ENCODE peak calls at places on chromosome 4, in eight cellular contexts. Z is heart right ventricle, O is HFF-Myc, G is psoas muscle, N is esophagus squamous epithelium, L is HCT116, W is cardiac fibroblast, E is glutamatergic neuron. D is an unnamed sample.

GRCh38 chr4:74097161-74097560 is 1.8 kb downstream of the CXCL2 start:
- DNase-seq in N (no peak), E (no peak), O (no peak), L (no peak), Z (no peak), W (peak; percentile 34), G (no peak), D (no peak)

GRCh38 chr4:15400911-15401671 is 26.7 kb upstream of the C1QTNF7 start:
- DNase-seq in Z (peak; percentile 40), O (peak; percentile 41), G (peak; percentile 50), W (peak; percentile 92), E (no peak), L (no peak), N (no peak), D (peak; percentile 48)

GRCh38 chr4:1210241-1210841 is 38.0 kb upstream of the SPON2 start:
- DNase-seq in E (peak; percentile 19), G (peak; percentile 9), Z (no peak), O (no peak), W (no peak), L (no peak), N (no peak), D (no peak)

GRCh38 chr4:19358015-19358414 is 893.7 kb upstream of the SLIT2 start:
- DNase-seq in E (no peak), G (no peak), W (peak; percentile 80), Z (no peak), N (no peak), O (no peak), L (no peak), D (no peak)

GRCh38 chr4:3318561-3319021 is 25.8 kb downstream of the RGS12 start:
- DNase-seq in L (no peak), O (no peak), G (no peak), W (no peak), E (no peak), N (no peak), Z (no peak), D (no peak)

GRCh38 chr4:172683016-172683415 is 485.6 kb upstream of the GALNT7 start:
- DNase-seq in N (no peak), O (no peak), G (no peak), Z (no peak), W (no peak), E (no peak), L (no peak), D (no peak)

GRCh38 chr4:176077561-176077960 is 11.9 kb downstream of the WDR17 start:
- DNase-seq in L (no peak), E (no peak), Z (no peak), N (no peak), O (no peak), W (no peak), G (no peak), D (no peak)

GRCh38 chr4:186942745-186943606 is 219.3 kb upstream of the FAT1 start:
- DNase-seq in L (no peak), Z (peak; percentile 36), N (no peak), W (peak; percentile 31), E (no peak), O (no peak), G (no peak), D (no peak)

GRCh38 chr4:88429401-88429800 is 27.5 kb upstream of the HERC5 start:
- DNase-seq in E (no peak), L (no peak), Z (no peak), N (no peak), W (no peak), O (no peak), G (no peak), D (no peak)

GRCh38 chr4:121256346-121256745 is 92.2 kb upstream of the TNIP3 start:
- DNase-seq in O (peak; percentile 78), W (peak; percentile 95), L (peak; percentile 13), G (no peak), E (no peak), Z (no peak), N (no peak), D (no peak)

GRCh38 chr4:115154826-115155225 is 41.4 kb upstream of the NDST4 start:
- DNase-seq in L (no peak), O (peak; percentile 39), G (no peak), E (no peak), W (no peak), N (no peak), Z (no peak), D (no peak)

GRCh38 chr4:81732980-81733379 is 261.3 kb upstream of the RASGEF1B start:
- DNase-seq in L (no peak), O (no peak), Z (no peak), N (no peak), E (no peak), W (no peak), G (no peak), D (no peak)

GRCh38 chr4:160414516-160414915 is 1311.6 kb downstream of the RAPGEF2 start:
- DNase-seq in O (no peak), Z (no peak), G (no peak), W (no peak), N (no peak), E (no peak), L (no peak), D (no peak)

GRCh38 chr4:168318266-168318895 is at the start of gene DDX60:
- DNase-seq in N (peak; percentile 16), W (peak; percentile 85), L (peak; percentile 24), O (peak; percentile 31), Z (peak; percentile 84), G (peak; percentile 68), E (peak; percentile 50), D (peak; percentile 77)

GRCh38 chr4:81546777-81547176 is 75.1 kb upstream of the RASGEF1B start:
- DNase-seq in N (no peak), L (no peak), E (no peak), Z (no peak), W (no peak), O (no peak), G (no peak), D (no peak)

GRCh38 chr4:79257953-79258613 is 67.8 kb downstream of the NAA11 start:
- DNase-seq in W (no peak), L (no peak), E (no peak), G (no peak), O (no peak), N (no peak), Z (peak; percentile 29), D (no peak)

GRCh38 chr4:155766544-155766943 is 7.7 kb downstream of the GUCY1B1 start:
- DNase-seq in W (no peak), E (no peak), G (no peak), N (no peak), L (no peak), Z (no peak), O (no peak), D (no peak)

GRCh38 chr4:159355456-159355855 is 252.6 kb downstream of the RAPGEF2 start:
- DNase-seq in L (no peak), Z (no peak), N (no peak), E (no peak), G (no peak), W (no peak), O (no peak), D (no peak)
- TF ChIP-seq CTCF in L (no peak), Z (no peak), N (no peak), E (no peak), G (no peak), W (no peak), O (no peak), D (no peak)

DNA sequence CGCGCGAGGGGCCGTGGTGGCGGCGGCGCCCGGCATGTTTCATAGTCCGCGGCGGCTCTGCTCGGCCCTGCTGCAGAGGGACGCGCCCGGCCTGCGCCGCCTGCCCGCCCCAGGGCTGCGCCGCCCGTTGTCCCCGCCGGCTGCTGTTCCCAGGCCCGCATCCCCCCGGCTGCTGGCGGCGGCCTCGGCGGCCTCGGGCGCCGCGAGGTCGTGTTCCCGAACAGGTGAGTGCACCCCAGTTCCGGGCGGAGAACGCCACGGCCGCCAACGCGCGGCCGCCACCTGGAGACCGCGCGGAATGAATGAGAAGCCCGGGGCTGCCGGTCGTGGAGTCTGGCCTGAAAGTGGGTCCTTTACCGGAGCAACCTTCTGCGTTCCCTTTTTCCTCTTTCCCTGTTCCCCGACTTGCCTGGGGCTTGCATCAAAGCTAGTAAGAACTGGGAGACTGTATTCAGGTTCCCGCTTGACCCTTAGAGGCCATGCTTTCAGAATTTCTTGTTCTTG is 419 bp downstream of the NOCT start:
- DNase-seq in Z (peak; percentile 17), G (no peak), L (no peak), O (no peak), E (no peak), N (no peak), W (peak; percentile 50), D (no peak)
- TF ChIP-seq CTCF in Z (no peak), G (no peak), L (no peak), O (no peak), E (no peak), N (no peak), W (no peak), D (no peak)

DNA sequence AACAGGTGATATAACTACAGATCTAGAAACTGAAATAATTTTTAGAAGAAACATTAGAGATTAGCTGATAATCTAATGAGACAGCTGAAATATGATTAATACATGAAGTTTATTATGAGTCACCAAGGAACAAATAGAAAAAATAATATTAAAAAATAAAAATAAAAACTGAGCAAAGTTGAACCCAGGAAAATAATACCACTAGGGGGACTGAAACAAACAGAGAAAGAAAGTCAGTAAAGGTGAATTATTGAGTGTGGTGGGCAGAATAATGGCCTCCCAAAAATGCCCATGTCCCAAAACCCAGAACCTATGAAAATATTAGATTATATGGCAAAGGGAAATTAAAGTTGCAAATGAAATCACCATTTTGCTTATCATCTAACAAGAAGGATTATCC is 820.7 kb upstream of the INTU start:
- DNase-seq in O (no peak), N (no peak), E (no peak), Z (no peak), L (no peak), G (no peak), W (no peak), D (no peak)
- TF ChIP-seq CTCF in O (no peak), N (no peak), E (no peak), Z (no peak), L (no peak), G (no peak), W (no peak), D (no peak)

GRCh38 chr4:124514588-124514987 is 197.9 kb downstream of the ANKRD50 start:
- DNase-seq in E (no peak), N (no peak), L (no peak), G (no peak), Z (no peak), W (no peak), O (no peak), D (no peak)
- TF ChIP-seq CTCF in E (no peak), N (no peak), L (no peak), G (no peak), Z (no peak), W (no peak), O (no peak), D (no peak)

GRCh38 chr4:134219043-134219442 is 17.5 kb upstream of the PABPC4L start:
- DNase-seq in Z (no peak), O (no peak), W (no peak), N (no peak), E (no peak), L (no peak), G (no peak), D (no peak)

GRCh38 chr4:134215636-134216340 is 14.2 kb upstream of the PABPC4L start:
- DNase-seq in L (no peak), Z (no peak), O (no peak), G (no peak), N (no peak), W (no peak), E (no peak), D (no peak)

DNA sequence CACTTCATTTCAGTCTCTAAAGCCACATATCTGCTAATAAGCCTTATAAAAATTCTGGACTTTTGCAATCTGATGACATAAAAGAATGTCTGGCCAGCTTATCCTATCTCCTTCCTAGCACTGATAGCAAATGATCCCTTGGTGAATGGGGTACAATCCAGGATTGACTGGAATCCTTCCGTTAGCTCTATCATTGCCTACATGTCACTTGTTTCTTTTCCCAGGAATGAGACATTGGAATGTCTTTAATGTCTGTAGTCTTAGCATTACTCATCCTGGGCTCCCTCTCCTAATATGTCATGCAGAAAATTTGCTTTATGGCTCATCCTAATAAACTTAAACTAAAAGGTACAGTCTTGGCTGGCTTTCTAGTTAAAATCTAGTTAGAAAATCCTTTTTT is 14.8 kb upstream of the PABPC4L start:
- DNase-seq in W (no peak), L (no peak), O (no peak), E (no peak), N (no peak), Z (no peak), G (no peak), D (no peak)
- TF ChIP-seq CTCF in W (no peak), L (no peak), O (no peak), E (no peak), N (no peak), Z (no peak), G (no peak), D (no peak)